ENCODE peak calls at places on chromosomes 6 and 20, in four cellular contexts. One of them, this sample, is unnamed.

GRCh38 chr20:25023316-25023715 is 30.8 kb upstream of the APMAP start:
- DNase-seq in germinal center: no peak
- DNase-seq in LoVo: no peak
- DNase-seq in T follicular helper cell: no peak
- DNase-seq in this sample: no peak

GRCh38 chr20:61099786-61100185 is 152.3 kb upstream of the CDH4 start:
- DNase-seq in germinal center: no peak
- DNase-seq in LoVo: no peak
- DNase-seq in T follicular helper cell: no peak
- DNase-seq in this sample: no peak

GRCh38 chr20:63048516-63049190 is 41.9 kb upstream of the BHLHE23 start:
- DNase-seq in germinal center: no peak
- DNase-seq in LoVo: no peak
- DNase-seq in T follicular helper cell: no peak
- DNase-seq in this sample: no peak

GRCh38 chr20:44552568-44552949 is 29.8 kb upstream of the PKIG start:
- DNase-seq in germinal center: no peak
- DNase-seq in LoVo: no peak
- DNase-seq in T follicular helper cell: no peak
- DNase-seq in this sample: no peak

GRCh38 chr6:692356-692851 is 535 bp downstream of the EXOC2 start:
- DNase-seq in germinal center: peak
- DNase-seq in LoVo: peak
- DNase-seq in T follicular helper cell: peak
- DNase-seq in this sample: no peak

GRCh38 chr20:8663424-8663823 is 405.5 kb upstream of the PLCB4 start:
- DNase-seq in germinal center: no peak
- DNase-seq in LoVo: no peak
- DNase-seq in T follicular helper cell: no peak
- DNase-seq in this sample: no peak

GRCh38 chr6:136411028-136411329 is 121.3 kb upstream of the BCLAF1 start:
- DNase-seq in germinal center: no peak
- DNase-seq in LoVo: no peak
- DNase-seq in T follicular helper cell: no peak
- DNase-seq in this sample: no peak

GRCh38 chr20:33676121-33676520 is 1.9 kb upstream of the NECAB3 start:
- DNase-seq in germinal center: peak
- DNase-seq in LoVo: no peak
- DNase-seq in T follicular helper cell: no peak
- DNase-seq in this sample: no peak

GRCh38 chr6:28809947-28810654 is 113.7 kb downstream of the TRIM27 start:
- DNase-seq in germinal center: no peak
- DNase-seq in LoVo: no peak
- DNase-seq in T follicular helper cell: no peak
- DNase-seq in this sample: no peak

GRCh38 chr6:13624871-13625288 is 9.7 kb downstream of the NOL7 start:
- DNase-seq in germinal center: peak
- DNase-seq in LoVo: peak
- DNase-seq in T follicular helper cell: no peak
- DNase-seq in this sample: no peak

GRCh38 chr6:30840922-30841643 is 43.2 kb upstream of the DDR1 start:
- DNase-seq in germinal center: no peak
- DNase-seq in LoVo: no peak
- DNase-seq in T follicular helper cell: no peak
- DNase-seq in this sample: no peak

GRCh38 chr6:146785001-146785585 is 186.3 kb downstream of the ADGB start:
- DNase-seq in germinal center: peak
- DNase-seq in LoVo: peak
- DNase-seq in T follicular helper cell: no peak
- DNase-seq in this sample: no peak